ENCODE peak calls at places on chromosome 14, in four cellular contexts. R, A, U and N are unnamed samples.
A peak's percentile ranks its signal among the peaks of the same experiment; 100 is the strongest.

GRCh38 chr14:31263485-31264133 is 56.0 kb upstream of the HECTD1 start:
- DNase-seq in R (no peak), U (peak; percentile 30), A (no peak), N (peak; percentile 54)

GRCh38 chr14:76919811-76920571 is 93.8 kb downstream of the LRRC74A start:
- DNase-seq in R (peak; percentile 71), A (peak; percentile 62), U (peak; percentile 35), N (peak; percentile 32)

GRCh38 chr14:33510991-33511390 is 439.9 kb downstream of the EGLN3 start:
- DNase-seq in A (no peak), U (no peak), R (no peak), N (no peak)

GRCh38 chr14:72965249-72965648 is 39.0 kb downstream of the DCAF4 start:
- DNase-seq in U (no peak), A (no peak), R (peak; percentile 62), N (no peak)

GRCh38 chr14:54383811-54384210 is 13.0 kb upstream of the CDKN3 start:
- DNase-seq in A (no peak), U (no peak), R (no peak), N (no peak)

GRCh38 chr14:81452341-81452740 is 52.2 kb upstream of the STON2 start:
- DNase-seq in A (no peak), R (no peak), U (no peak), N (no peak)

GRCh38 chr14:64387232-64387737 is 868 bp upstream of the MTHFD1 start:
- DNase-seq in A (no peak), R (no peak), U (no peak), N (no peak)

GRCh38 chr14:99884834-99885648 is 91.8 kb downstream of the EML1 start:
- DNase-seq in A (no peak), U (no peak), R (no peak), N (no peak)

GRCh38 chr14:64123241-64123956 is 170.8 kb downstream of the ESR2 start:
- DNase-seq in U (no peak), R (no peak), A (peak; percentile 38), N (no peak)

GRCh38 chr14:38233218-38233617 is 22.7 kb downstream of the CLEC14A start:
- DNase-seq in U (no peak), A (no peak), R (no peak), N (no peak)
- H3K4me3 ChIP-seq in U (no peak overlapping the region), A (no peak overlapping the region), R (no peak overlapping the region), N (no peak overlapping the region)

DNA sequence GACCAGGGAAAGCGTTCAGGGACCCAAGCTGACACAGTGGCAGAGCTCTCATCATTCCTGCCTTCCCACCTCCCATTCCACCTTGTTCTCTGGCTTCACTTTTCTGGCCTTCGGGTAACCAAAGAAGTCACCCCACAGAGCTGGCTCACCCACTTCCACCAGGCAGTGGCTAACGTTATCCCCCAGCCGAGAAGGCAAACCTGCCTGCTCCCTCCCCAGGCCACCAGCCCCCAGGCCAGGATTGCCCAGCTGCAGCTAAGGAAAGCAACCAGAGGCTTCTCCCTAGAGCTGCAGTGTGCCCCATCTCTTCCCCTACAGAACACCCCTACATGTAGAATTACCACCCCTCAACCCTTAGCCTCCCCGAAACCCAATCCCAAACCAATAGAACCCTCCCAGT is 22.2 kb downstream of the CCDC88C start:
- DNase-seq in R (no peak), U (no peak), A (no peak), N (no peak)
- H3K4me1 ChIP-seq in R (no peaks in the 10 kb centered on the region), U (peaks cover 12% of the 10 kb centered on the region), A (peaks cover 38% of the 10 kb centered on the region), N (peaks cover 43% of the 10 kb centered on the region)

GRCh38 chr14:68848253-68848652 is 55.4 kb upstream of the ZFP36L1 start:
- DNase-seq in U (no peak), A (no peak), R (no peak), N (no peak)

GRCh38 chr14:68843471-68844209 is 50.8 kb upstream of the ZFP36L1 start:
- DNase-seq in R (peak; percentile 88), A (peak; percentile 76), U (peak; percentile 83), N (peak; percentile 88)

GRCh38 chr14:68849416-68849815 is 56.5 kb upstream of the ZFP36L1 start:
- DNase-seq in R (no peak), A (no peak), U (no peak), N (no peak)

GRCh38 chr14:68844210-68844545 is 51.3 kb upstream of the ZFP36L1 start:
- DNase-seq in U (no peak), R (no peak), A (no peak), N (no peak)

DNA sequence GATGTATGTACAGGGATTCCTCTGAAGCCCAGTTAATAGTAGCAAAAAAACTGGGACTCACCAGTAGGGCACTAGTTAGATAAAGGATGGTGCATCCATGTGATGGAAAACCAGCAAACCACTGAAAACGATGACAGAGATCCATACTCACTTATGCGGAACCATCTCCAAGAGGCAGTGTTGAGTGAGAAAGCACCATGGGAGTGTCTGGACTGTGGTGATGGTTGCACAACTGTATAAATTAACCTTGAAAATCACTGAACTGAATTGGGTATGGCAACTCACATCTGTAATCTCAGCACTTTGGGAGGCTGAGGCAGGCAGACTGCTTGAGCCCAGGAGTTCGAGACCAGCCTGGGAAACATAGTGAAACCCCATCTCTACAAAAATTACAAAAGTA is 53.6 kb upstream of the ZFP36L1 start:
- DNase-seq in U (no peak), R (no peak), A (no peak), N (no peak)
- H3K4me3 ChIP-seq in U (no peak overlapping the region), R (no peak overlapping the region), A (no peak overlapping the region), N (no peak overlapping the region)

GRCh38 chr14:104656014-104656714 is 33.3 kb upstream of the INF2 start:
- DNase-seq in A (no peak), R (no peak), U (no peak), N (no peak)
- H3K4me1 ChIP-seq in A (peaks cover 10% of the 10 kb centered on the region), R (no peaks in the 10 kb centered on the region), U (no peaks in the 10 kb centered on the region), N (no peaks in the 10 kb centered on the region)

GRCh38 chr14:35416108-35416750 is 11.7 kb upstream of the NFKBIA start:
- DNase-seq in A (no peak), R (no peak), U (peak; percentile 34), N (no peak)
- H3K4me3 ChIP-seq in A (no peak overlapping the region), R (no peak overlapping the region), U (no peak overlapping the region), N (no peak overlapping the region)

GRCh38 chr14:75379246-75379929 is 48.4 kb upstream of the JDP2 start:
- DNase-seq in A (no peak), R (no peak), U (no peak), N (no peak)
- H3K4me1 ChIP-seq in A (no peaks in the 10 kb centered on the region), R (peaks cover 6% of the 10 kb centered on the region), U (no peaks in the 10 kb centered on the region), N (no peaks in the 10 kb centered on the region)

DNA sequence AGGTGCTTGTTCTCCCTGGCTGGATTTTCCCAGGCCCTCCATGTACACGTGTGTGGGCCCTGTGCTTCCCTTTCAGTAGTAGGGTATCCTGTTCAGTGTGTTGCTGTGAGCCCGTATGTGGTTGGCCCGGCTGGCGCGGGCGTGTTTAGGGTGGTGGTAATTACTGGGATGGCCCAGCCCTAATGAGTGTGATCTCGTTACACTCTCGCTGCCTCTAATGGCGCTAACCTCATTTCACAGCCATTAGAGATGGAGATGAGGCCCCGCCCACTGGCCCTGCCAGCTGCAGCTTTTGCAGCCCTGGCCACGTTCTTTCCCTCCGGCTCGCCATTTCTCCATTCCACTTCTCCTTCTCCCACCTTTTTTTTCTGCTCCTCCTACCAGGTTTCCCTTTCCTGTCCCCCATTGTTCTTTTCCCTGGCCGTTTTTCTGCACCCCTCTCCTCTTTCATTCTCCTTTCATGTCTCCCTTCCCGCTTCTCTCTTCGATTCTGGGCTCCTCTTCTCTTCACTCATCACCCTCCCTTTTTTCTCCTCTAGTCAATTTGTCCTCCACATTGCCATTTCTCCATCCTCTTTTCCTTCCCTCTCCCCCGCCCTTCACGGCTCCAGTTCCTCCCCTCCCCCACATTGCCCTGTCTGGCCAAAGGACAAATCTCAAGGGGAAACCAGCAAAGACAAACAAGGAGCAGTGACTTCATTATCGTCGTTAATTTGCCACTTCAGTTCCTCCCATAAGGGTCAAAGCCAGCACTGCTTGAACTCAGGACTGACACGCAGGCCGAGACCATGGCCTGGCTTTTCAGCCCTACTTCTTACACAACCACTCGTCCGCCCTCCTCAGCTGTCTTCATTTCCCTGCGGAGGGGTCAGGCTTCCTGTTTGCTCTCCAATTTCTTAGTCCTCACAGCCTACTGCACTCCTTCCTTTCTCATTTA is 6.8 kb downstream of the ZFHX2 start:
- DNase-seq in R (peak; percentile 83), A (no peak), U (peak; percentile 33), N (no peak)
- H3K4me3 ChIP-seq in R (no peak overlapping the region), A (no peak overlapping the region), U (no peak overlapping the region), N (no peak overlapping the region)

GRCh38 chr14:22487401-22487800 is 101.6 kb downstream of the DAD1 start:
- DNase-seq in U (no peak), A (no peak), R (no peak), N (no peak)
- H3K4me1 ChIP-seq in U (no peaks in the 10 kb centered on the region), A (no peaks in the 10 kb centered on the region), R (no peaks in the 10 kb centered on the region), N (peaks cover 10% of the 10 kb centered on the region)